ENCODE peak calls at places on chromosome 6, in nine cellular contexts. I, H, X, A, R, U, J, B and S are unnamed samples.

GRCh38 chr6:144417686-144418085 is 132.6 kb downstream of the UTRN start:
- DNase-seq in B (no peak), X (no peak), J (no peak), U (no peak), H (peak; percentile 70), R (no peak), I (no peak), A (no peak), S (no peak)

GRCh38 chr6:166257911-166258318 is 50.3 kb downstream of the PRR18 start:
- DNase-seq in R (peak; percentile 25), B (no peak), H (no peak), I (no peak), X (no peak), J (no peak), U (no peak), A (no peak), S (no peak)

GRCh38 chr6:22056398-22056797 is 240.4 kb downstream of the PRL start:
- DNase-seq in I (no peak), J (no peak), U (no peak), B (no peak), R (no peak), A (no peak), X (no peak), H (no peak), S (no peak)

GRCh38 chr6:18506387-18507017 is 119.4 kb downstream of the RNF144B start:
- DNase-seq in X (no peak), J (no peak), R (no peak), H (no peak), U (no peak), I (no peak), B (no peak), A (no peak), S (peak; percentile 9)

GRCh38 chr6:90669420-90669819 is 82.5 kb upstream of the MAP3K7 start:
- DNase-seq in B (no peak), U (no peak), I (no peak), R (no peak), J (no peak), X (no peak), A (no peak), H (no peak), S (no peak)

GRCh38 chr6:63058601-63059000 is 152.7 kb upstream of the FKBP1C start:
- DNase-seq in R (no peak), A (no peak), B (no peak), U (no peak), H (no peak), J (no peak), I (no peak), X (no peak), S (no peak)

GRCh38 chr6:41411961-41412360 is 76.6 kb downstream of the NCR2 start:
- DNase-seq in U (no peak), A (no peak), I (no peak), R (no peak), B (no peak), H (no peak), X (no peak), J (no peak), S (no peak)

GRCh38 chr6:12528581-12529363 is 187.8 kb upstream of the PHACTR1 start:
- DNase-seq in H (no peak), A (no peak), R (no peak), X (no peak), B (no peak), I (no peak), U (no peak), J (no peak), S (peak; percentile 26)

GRCh38 chr6:157063176-157063934 is 260.0 kb downstream of the TMEM242 start:
- DNase-seq in A (no peak), B (no peak), R (no peak), I (no peak), J (no peak), X (no peak), U (peak; percentile 14), H (no peak), S (no peak)

GRCh38 chr6:81031429-81031828 is 721.1 kb downstream of the TENT5A start:
- DNase-seq in B (no peak), A (no peak), H (peak; percentile 13), X (no peak), U (no peak), J (no peak), I (no peak), R (no peak), S (peak; percentile 6)

GRCh38 chr6:7541175-7542064 is at the start of gene DSP:
- DNase-seq in A (no peak), R (peak; percentile 51), H (peak; percentile 32), U (peak; percentile 96), I (peak; percentile 15), J (no peak), X (peak; percentile 14), B (no peak), S (peak; percentile 41)

GRCh38 chr6:137775720-137776119 is 91.3 kb upstream of the TNFAIP3 start:
- DNase-seq in I (no peak), X (no peak), R (no peak), B (no peak), J (no peak), H (no peak), U (no peak), A (no peak), S (no peak)